ENCODE peak calls at places on chromosomes 6 and 20, in nine cellular contexts. A is A549, B is HCT116, T is heart left ventricle, E is esophagus squamous epithelium, Y is uterus, D is breast epithelium, N is HepG2, C is suprapubic skin. P is an unnamed sample.

GRCh38 chr6:153442096-153442495 is 311.0 kb upstream of the RGS17 start:
- DNase-seq in D (no peak), B (no peak), N (no peak), A (no peak), E (no peak), T (no peak), C (no peak), Y (no peak), P (no peak)

GRCh38 chr6:12472601-12473038 is 182.5 kb downstream of the EDN1 start:
- DNase-seq in A (peak; percentile 50), B (no peak), C (no peak), E (no peak), D (peak; percentile 93), Y (peak; percentile 60), N (peak; percentile 68), T (peak; percentile 53), P (peak; percentile 72)

GRCh38 chr6:142952614-142953013 is 7.6 kb upstream of the HIVEP2 start:
- DNase-seq in E (no peak), C (no peak), T (no peak), Y (no peak), N (no peak), A (no peak), D (no peak), B (no peak), P (no peak)

GRCh38 chr6:98871057-98871456 is 36.7 kb downstream of the POU3F2 start:
- DNase-seq in B (no peak), N (no peak), A (no peak), T (no peak), C (no peak), E (no peak), Y (no peak), D (no peak), P (no peak)

GRCh38 chr20:35610833-35611427 is 4.7 kb upstream of the SPAG4 start:
- DNase-seq in T (no peak), Y (no peak), N (no peak), D (no peak), E (no peak), B (no peak), C (no peak), A (no peak), P (no peak)

GRCh38 chr6:21752054-21752811 is 158.7 kb downstream of the SOX4 start:
- DNase-seq in C (no peak), Y (no peak), N (no peak), A (no peak), T (no peak), E (no peak), B (no peak), D (no peak), P (no peak)

GRCh38 chr20:23264545-23264944 is 86.0 kb upstream of the NXT1 start:
- DNase-seq in T (no peak), A (no peak), B (no peak), N (no peak), C (peak; percentile 43), E (no peak), D (no peak), Y (no peak), P (no peak)

GRCh38 chr6:3524461-3524860 is 67.6 kb upstream of the SLC22A23 start:
- DNase-seq in E (no peak), C (no peak), B (no peak), Y (no peak), D (no peak), A (no peak), T (no peak), N (no peak), P (no peak)

GRCh38 chr20:22214296-22214695 is 370.1 kb downstream of the FOXA2 start:
- DNase-seq in Y (no peak), A (no peak), N (no peak), C (no peak), B (no peak), D (no peak), T (no peak), E (no peak), P (no peak)

GRCh38 chr6:163915131-163915530 is 500.6 kb downstream of the QKI start:
- DNase-seq in A (no peak), C (no peak), Y (no peak), E (no peak), T (no peak), D (no peak), N (no peak), B (no peak), P (no peak)

GRCh38 chr6:147080215-147080614 is 124.0 kb upstream of the STXBP5 start:
- DNase-seq in B (no peak), D (no peak), Y (no peak), N (no peak), C (no peak), A (no peak), T (no peak), E (no peak), P (no peak)

GRCh38 chr20:4225778-4226177 is 210.4 kb upstream of the RNF24 start:
- DNase-seq in N (peak; percentile 43), T (peak; percentile 38), B (no peak), C (no peak), Y (peak; percentile 37), A (peak; percentile 66), E (no peak), D (no peak), P (no peak)

DNA sequence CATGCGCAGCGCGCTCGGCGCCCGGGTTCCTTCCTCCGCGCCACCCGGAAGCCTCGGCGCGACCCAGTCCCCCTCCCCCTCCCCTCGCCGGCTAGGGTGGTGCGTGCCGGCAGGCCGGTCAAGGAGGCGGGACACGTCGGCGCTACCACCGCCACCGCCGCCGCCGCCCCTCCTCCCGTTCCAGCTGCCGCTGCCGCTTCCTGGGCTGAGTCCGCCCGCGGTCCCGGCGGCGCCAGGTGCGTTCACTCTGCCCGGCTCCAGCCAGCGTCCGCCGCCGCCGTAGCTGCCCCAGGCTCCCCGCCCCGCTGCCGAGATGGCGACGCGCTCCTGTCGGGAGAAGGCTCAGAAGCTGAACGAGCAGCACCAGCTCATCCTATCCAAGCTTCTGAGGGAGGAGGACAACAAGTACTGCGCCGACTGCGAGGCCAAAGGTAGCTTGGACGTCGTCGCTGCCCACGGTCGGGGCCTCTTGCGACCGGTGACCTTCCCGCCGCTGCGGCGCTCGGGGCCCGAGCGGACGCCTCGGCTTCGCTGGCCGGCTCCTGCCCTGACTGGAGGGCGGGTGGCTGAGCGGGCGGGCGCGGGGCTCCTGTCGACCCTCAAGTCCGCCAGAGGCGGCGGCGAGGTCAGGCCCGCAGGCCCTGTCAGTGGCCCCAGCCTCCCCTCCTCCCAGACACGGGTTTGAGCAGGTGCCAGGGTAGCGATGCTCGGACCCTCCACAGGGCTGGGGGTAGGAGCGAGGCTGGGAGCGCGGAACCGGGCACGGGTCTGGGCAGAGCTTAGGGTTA is at the start of gene SMAP1:
- DNase-seq in N (peak; percentile 78), B (peak; percentile 79), E (peak; percentile 65), T (peak; percentile 97), A (peak; percentile 88), Y (peak; percentile 93), D (peak; percentile 86), C (peak; percentile 91), P (peak; percentile 95)
- TF ChIP-seq POLR2A in N (peak; percentile 59), B (no peak), E (no peak), T (peak; percentile 76), A (peak; percentile 33), Y (peak; percentile 38), D (no peak), C (peak; percentile 66), P (peak; percentile 87)

GRCh38 chr6:140105857-140106256 is 731.4 kb upstream of the CITED2 start:
- DNase-seq in C (no peak), T (no peak), D (no peak), A (peak; percentile 7), E (no peak), Y (no peak), N (peak; percentile 39), B (peak; percentile 37), P (no peak)
- TF ChIP-seq CTCF in C (no peak), T (peak; percentile 10), D (peak; percentile 24), A (no peak), E (no peak), Y (no peak), N (peak; percentile 27), B (no peak), P (no peak)

GRCh38 chr20:63538204-63539091 is 1.3 kb upstream of the PTK6 start:
- DNase-seq in C (no peak), E (no peak), T (peak; percentile 53), Y (no peak), B (no peak), A (no peak), D (peak; percentile 88), N (peak; percentile 67), P (no peak)
- H3K4me3 ChIP-seq in C (peak overlapping the region; percentile 49), E (peak overlapping the region; percentile 57), T (peak overlapping the region; percentile 26), Y (no peak overlapping the region), B (peak overlapping the region; percentile 67), A (peak overlapping the region; percentile 59), D (no peak overlapping the region), N (peak overlapping the region; percentile 76), P (peak overlapping the region; percentile 40)

GRCh38 chr6:26156105-26156849 is 69.0 kb downstream of the HFE start:
- DNase-seq in B (peak; percentile 73), Y (peak; percentile 94), N (peak; percentile 88), E (peak; percentile 75), A (peak; percentile 83), C (peak; percentile 95), T (peak; percentile 95), D (peak; percentile 93), P (peak; percentile 89)

GRCh38 chr6:26155066-26155925 is 68.1 kb downstream of the HFE start:
- DNase-seq in B (no peak), C (no peak), Y (peak; percentile 57), E (no peak), A (peak; percentile 26), D (peak; percentile 54), N (peak; percentile 43), T (peak; percentile 61), P (peak; percentile 31)

GRCh38 chr6:26157150-26157837 is 70.1 kb downstream of the HFE start:
- DNase-seq in A (no peak), B (no peak), C (peak; percentile 87), Y (no peak), E (no peak), D (peak; percentile 63), N (no peak), T (peak; percentile 65), P (peak; percentile 49)

GRCh38 chr6:26157838-26158580 is 70.8 kb downstream of the HFE start:
- DNase-seq in C (peak; percentile 88), D (peak; percentile 94), T (peak; percentile 70), N (peak; percentile 100), E (peak; percentile 69), B (peak; percentile 99), Y (peak; percentile 78), A (peak; percentile 96), P (peak; percentile 73)

GRCh38 chr6:26156850-26157149 is 69.6 kb downstream of the HFE start:
- DNase-seq in E (no peak), T (no peak), D (no peak), N (no peak), C (no peak), B (no peak), A (no peak), Y (peak; percentile 69), P (no peak)
- TF ChIP-seq POLR2A in E (no peak), T (no peak), D (no peak), N (no peak), C (no peak), B (no peak), A (no peak), Y (no peak), P (no peak)